ENCODE peak calls at places on chromosome 13, in ten cellular contexts. One of them, this sample, is unnamed. For H3K36me3, the result is how much of the 10 kb centered on the place peaks cover.

GRCh38 chr13:103140001-103140671 is 73.9 kb upstream of the SLC10A2 start:
- DNase-seq in left lung: no peak
- DNase-seq in pancreas: no peak
- DNase-seq in CD4-positive, alpha-beta memory T cell: no peak
- DNase-seq in neural progenitor cell: peak
- DNase-seq in endothelial cell of umbilical vein: no peak
- DNase-seq in ovary: no peak
- DNase-seq in right lobe of liver: no peak
- DNase-seq in mesendoderm: peak
- DNase-seq in suprapubic skin: no peak
- DNase-seq in this sample: no peak

GRCh38 chr13:102597029-102598015 is 536 bp downstream of the TPP2 start:
- DNase-seq in left lung: peak
- DNase-seq in pancreas: peak
- DNase-seq in CD4-positive, alpha-beta memory T cell: peak
- DNase-seq in neural progenitor cell: peak
- DNase-seq in endothelial cell of umbilical vein: peak
- DNase-seq in ovary: peak
- DNase-seq in right lobe of liver: peak
- DNase-seq in mesendoderm: peak
- DNase-seq in suprapubic skin: peak
- DNase-seq in this sample: peak

GRCh38 chr13:48647625-48648024 is 6.1 kb upstream of the CYSLTR2 start:
- DNase-seq in left lung: no peak
- DNase-seq in pancreas: no peak
- DNase-seq in CD4-positive, alpha-beta memory T cell: no peak
- DNase-seq in neural progenitor cell: no peak
- DNase-seq in endothelial cell of umbilical vein: no peak
- DNase-seq in ovary: no peak
- DNase-seq in right lobe of liver: no peak
- DNase-seq in mesendoderm: peak
- DNase-seq in suprapubic skin: no peak
- DNase-seq in this sample: no peak

GRCh38 chr13:30256713-30257432 is 50.5 kb downstream of the KATNAL1 start:
- DNase-seq in left lung: no peak
- DNase-seq in pancreas: no peak
- DNase-seq in CD4-positive, alpha-beta memory T cell: no peak
- DNase-seq in neural progenitor cell: no peak
- DNase-seq in endothelial cell of umbilical vein: no peak
- DNase-seq in ovary: no peak
- DNase-seq in right lobe of liver: no peak
- DNase-seq in mesendoderm: peak
- DNase-seq in suprapubic skin: no peak
- DNase-seq in this sample: no peak

GRCh38 chr13:97359181-97360057 is 74.5 kb upstream of the RAP2A start:
- DNase-seq in left lung: no peak
- DNase-seq in pancreas: no peak
- DNase-seq in CD4-positive, alpha-beta memory T cell: peak
- DNase-seq in neural progenitor cell: peak
- DNase-seq in endothelial cell of umbilical vein: peak
- DNase-seq in ovary: no peak
- DNase-seq in right lobe of liver: no peak
- DNase-seq in mesendoderm: peak
- DNase-seq in suprapubic skin: no peak
- DNase-seq in this sample: peak

GRCh38 chr13:106357198-106357597 is 178.3 kb downstream of the EFNB2 start:
- DNase-seq in left lung: no peak
- DNase-seq in pancreas: no peak
- DNase-seq in CD4-positive, alpha-beta memory T cell: no peak
- DNase-seq in neural progenitor cell: peak
- DNase-seq in endothelial cell of umbilical vein: peak
- DNase-seq in ovary: no peak
- DNase-seq in right lobe of liver: no peak
- DNase-seq in mesendoderm: no peak
- DNase-seq in suprapubic skin: no peak
- DNase-seq in this sample: no peak

GRCh38 chr13:112743451-112744305 is 53.8 kb downstream of the ATP11A start:
- DNase-seq in left lung: no peak
- DNase-seq in pancreas: no peak
- DNase-seq in CD4-positive, alpha-beta memory T cell: no peak
- DNase-seq in neural progenitor cell: no peak
- DNase-seq in endothelial cell of umbilical vein: no peak
- DNase-seq in ovary: no peak
- DNase-seq in right lobe of liver: no peak
- DNase-seq in mesendoderm: no peak
- DNase-seq in suprapubic skin: no peak
- DNase-seq in this sample: no peak

GRCh38 chr13:68808456-68808855 is 1299.2 kb upstream of the ATXN8OS start:
- DNase-seq in left lung: no peak
- DNase-seq in pancreas: no peak
- DNase-seq in CD4-positive, alpha-beta memory T cell: no peak
- DNase-seq in neural progenitor cell: no peak
- DNase-seq in endothelial cell of umbilical vein: no peak
- DNase-seq in ovary: no peak
- DNase-seq in right lobe of liver: no peak
- DNase-seq in mesendoderm: no peak
- DNase-seq in suprapubic skin: no peak
- DNase-seq in this sample: no peak

GRCh38 chr13:98691360-98691759 is 61.1 kb downstream of the SLC15A1 start:
- DNase-seq in left lung: no peak
- DNase-seq in pancreas: no peak
- DNase-seq in CD4-positive, alpha-beta memory T cell: no peak
- DNase-seq in neural progenitor cell: no peak
- DNase-seq in endothelial cell of umbilical vein: no peak
- DNase-seq in ovary: no peak
- DNase-seq in right lobe of liver: no peak
- DNase-seq in mesendoderm: no peak
- DNase-seq in suprapubic skin: no peak
- DNase-seq in this sample: no peak

GRCh38 chr13:24625324-24625723 is 54.9 kb upstream of the ATP12A start:
- DNase-seq in left lung: no peak
- DNase-seq in pancreas: no peak
- DNase-seq in CD4-positive, alpha-beta memory T cell: no peak
- DNase-seq in neural progenitor cell: no peak
- DNase-seq in endothelial cell of umbilical vein: no peak
- DNase-seq in ovary: no peak
- DNase-seq in right lobe of liver: no peak
- DNase-seq in mesendoderm: no peak
- DNase-seq in suprapubic skin: no peak
- DNase-seq in this sample: no peak

GRCh38 chr13:105804561-105805190 is 730.8 kb downstream of the EFNB2 start:
- DNase-seq in left lung: no peak
- DNase-seq in pancreas: no peak
- DNase-seq in CD4-positive, alpha-beta memory T cell: no peak
- DNase-seq in neural progenitor cell: no peak
- DNase-seq in endothelial cell of umbilical vein: no peak
- DNase-seq in ovary: no peak
- DNase-seq in right lobe of liver: no peak
- DNase-seq in mesendoderm: no peak
- DNase-seq in suprapubic skin: no peak
- DNase-seq in this sample: no peak

GRCh38 chr13:94009696-94010095 is 469.8 kb downstream of the DCT start:
- DNase-seq in left lung: no peak
- DNase-seq in pancreas: no peak
- DNase-seq in CD4-positive, alpha-beta memory T cell: no peak
- DNase-seq in neural progenitor cell: no peak
- DNase-seq in endothelial cell of umbilical vein: no peak
- DNase-seq in ovary: no peak
- DNase-seq in right lobe of liver: no peak
- DNase-seq in mesendoderm: no peak
- DNase-seq in suprapubic skin: no peak
- DNase-seq in this sample: no peak

GRCh38 chr13:112748947-112749346 is 59.1 kb downstream of the ATP11A start:
- DNase-seq in left lung: no peak
- DNase-seq in pancreas: no peak
- DNase-seq in CD4-positive, alpha-beta memory T cell: no peak
- DNase-seq in neural progenitor cell: no peak
- DNase-seq in endothelial cell of umbilical vein: no peak
- DNase-seq in ovary: no peak
- DNase-seq in right lobe of liver: no peak
- DNase-seq in mesendoderm: no peak
- DNase-seq in suprapubic skin: no peak
- DNase-seq in this sample: no peak

GRCh38 chr13:52968074-52968700 is 60.4 kb upstream of the OLFM4 start:
- DNase-seq in left lung: peak
- DNase-seq in pancreas: peak
- DNase-seq in CD4-positive, alpha-beta memory T cell: peak
- DNase-seq in neural progenitor cell: peak
- DNase-seq in endothelial cell of umbilical vein: peak
- DNase-seq in ovary: peak
- DNase-seq in right lobe of liver: peak
- DNase-seq in mesendoderm: peak
- DNase-seq in suprapubic skin: peak
- DNase-seq in this sample: peak

GRCh38 chr13:100454876-100455275 is 133.7 kb downstream of the GGACT start:
- DNase-seq in left lung: no peak
- DNase-seq in pancreas: no peak
- DNase-seq in CD4-positive, alpha-beta memory T cell: no peak
- DNase-seq in neural progenitor cell: no peak
- DNase-seq in endothelial cell of umbilical vein: peak
- DNase-seq in ovary: no peak
- DNase-seq in right lobe of liver: no peak
- DNase-seq in mesendoderm: peak
- DNase-seq in suprapubic skin: no peak
- DNase-seq in this sample: peak

GRCh38 chr13:72808917-72809500 is 27.1 kb downstream of the PIBF1 start:
- DNase-seq in left lung: no peak
- DNase-seq in pancreas: no peak
- DNase-seq in CD4-positive, alpha-beta memory T cell: peak
- DNase-seq in neural progenitor cell: peak
- DNase-seq in endothelial cell of umbilical vein: peak
- DNase-seq in ovary: no peak
- DNase-seq in right lobe of liver: no peak
- DNase-seq in mesendoderm: peak
- DNase-seq in suprapubic skin: no peak
- DNase-seq in this sample: peak
- H3K27ac ChIP-seq in left lung: no peak
- H3K27ac ChIP-seq in pancreas: no peak
- H3K27ac ChIP-seq in CD4-positive, alpha-beta memory T cell: no peak
- H3K27ac ChIP-seq in neural progenitor cell: no peak
- H3K27ac ChIP-seq in endothelial cell of umbilical vein: no peak
- H3K27ac ChIP-seq in ovary: no peak
- H3K27ac ChIP-seq in right lobe of liver: no peak
- H3K27ac ChIP-seq in mesendoderm: no peak
- H3K27ac ChIP-seq in suprapubic skin: no peak
- H3K27ac ChIP-seq in this sample: no peak

DNA sequence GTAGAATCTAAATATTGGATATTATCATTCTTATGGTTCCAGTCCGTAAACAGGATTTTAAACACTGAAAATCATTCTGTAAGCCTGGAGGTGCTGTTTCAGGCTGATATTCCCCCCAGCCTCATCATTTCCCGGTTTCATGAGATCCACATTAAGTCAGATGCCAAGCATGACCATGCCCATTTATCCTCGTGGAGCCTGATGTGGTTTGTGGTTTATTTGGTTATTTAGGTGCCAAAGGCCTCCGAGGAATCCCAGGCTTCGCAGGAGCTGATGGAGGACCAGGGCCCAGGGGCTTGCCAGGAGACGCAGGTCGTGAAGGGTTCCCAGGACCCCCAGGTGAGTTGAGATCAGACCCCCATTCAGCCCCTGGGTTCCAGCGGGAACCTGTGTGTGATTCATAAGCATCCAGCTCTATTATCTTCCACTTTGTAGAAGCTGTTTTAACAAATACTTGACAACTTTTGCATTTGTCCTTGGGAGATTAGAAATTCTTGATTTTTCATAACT is 92.5 kb downstream of the RAB20 start:
- DNase-seq in left lung: no peak
- DNase-seq in pancreas: no peak
- DNase-seq in CD4-positive, alpha-beta memory T cell: no peak
- DNase-seq in neural progenitor cell: no peak
- DNase-seq in endothelial cell of umbilical vein: no peak
- DNase-seq in ovary: no peak
- DNase-seq in right lobe of liver: no peak
- DNase-seq in mesendoderm: no peak
- DNase-seq in suprapubic skin: no peak
- DNase-seq in this sample: no peak
- H3K36me3 ChIP-seq in left lung: half or more
- H3K36me3 ChIP-seq in pancreas: under half
- H3K36me3 ChIP-seq in CD4-positive, alpha-beta memory T cell: under half
- H3K36me3 ChIP-seq in neural progenitor cell: under half
- H3K36me3 ChIP-seq in endothelial cell of umbilical vein: under half
- H3K36me3 ChIP-seq in ovary: under half
- H3K36me3 ChIP-seq in right lobe of liver: under half
- H3K36me3 ChIP-seq in mesendoderm: under half
- H3K36me3 ChIP-seq in suprapubic skin: under half
- H3K36me3 ChIP-seq in this sample: under half

GRCh38 chr13:75129331-75129730 is 352.6 kb downstream of the TBC1D4 start:
- DNase-seq in left lung: no peak
- DNase-seq in pancreas: no peak
- DNase-seq in CD4-positive, alpha-beta memory T cell: no peak
- DNase-seq in neural progenitor cell: no peak
- DNase-seq in endothelial cell of umbilical vein: no peak
- DNase-seq in ovary: no peak
- DNase-seq in right lobe of liver: no peak
- DNase-seq in mesendoderm: no peak
- DNase-seq in suprapubic skin: no peak
- DNase-seq in this sample: no peak
- H3K4me3 ChIP-seq in left lung: no peak
- H3K4me3 ChIP-seq in pancreas: no peak
- H3K4me3 ChIP-seq in CD4-positive, alpha-beta memory T cell: no peak
- H3K4me3 ChIP-seq in neural progenitor cell: no peak
- H3K4me3 ChIP-seq in endothelial cell of umbilical vein: no peak
- H3K4me3 ChIP-seq in ovary: no peak
- H3K4me3 ChIP-seq in right lobe of liver: no peak
- H3K4me3 ChIP-seq in mesendoderm: no peak
- H3K4me3 ChIP-seq in suprapubic skin: no peak
- H3K4me3 ChIP-seq in this sample: no peak

GRCh38 chr13:65914707-65915106 is 1315.4 kb downstream of the PCDH9 start:
- DNase-seq in left lung: no peak
- DNase-seq in pancreas: no peak
- DNase-seq in CD4-positive, alpha-beta memory T cell: no peak
- DNase-seq in neural progenitor cell: no peak
- DNase-seq in endothelial cell of umbilical vein: peak
- DNase-seq in ovary: no peak
- DNase-seq in right lobe of liver: no peak
- DNase-seq in mesendoderm: no peak
- DNase-seq in suprapubic skin: no peak
- DNase-seq in this sample: no peak

GRCh38 chr13:65909501-65909900 is 1320.6 kb downstream of the PCDH9 start:
- DNase-seq in left lung: no peak
- DNase-seq in pancreas: no peak
- DNase-seq in CD4-positive, alpha-beta memory T cell: no peak
- DNase-seq in neural progenitor cell: no peak
- DNase-seq in endothelial cell of umbilical vein: no peak
- DNase-seq in ovary: no peak
- DNase-seq in right lobe of liver: no peak
- DNase-seq in mesendoderm: no peak
- DNase-seq in suprapubic skin: no peak
- DNase-seq in this sample: no peak

GRCh38 chr13:65913173-65913572 is 1317.0 kb downstream of the PCDH9 start:
- DNase-seq in left lung: no peak
- DNase-seq in pancreas: no peak
- DNase-seq in CD4-positive, alpha-beta memory T cell: no peak
- DNase-seq in neural progenitor cell: no peak
- DNase-seq in endothelial cell of umbilical vein: peak
- DNase-seq in ovary: no peak
- DNase-seq in right lobe of liver: no peak
- DNase-seq in mesendoderm: no peak
- DNase-seq in suprapubic skin: no peak
- DNase-seq in this sample: no peak

GRCh38 chr13:65911546-65912193 is 1318.5 kb downstream of the PCDH9 start:
- DNase-seq in left lung: no peak
- DNase-seq in pancreas: no peak
- DNase-seq in CD4-positive, alpha-beta memory T cell: no peak
- DNase-seq in neural progenitor cell: no peak
- DNase-seq in endothelial cell of umbilical vein: peak
- DNase-seq in ovary: no peak
- DNase-seq in right lobe of liver: no peak
- DNase-seq in mesendoderm: no peak
- DNase-seq in suprapubic skin: no peak
- DNase-seq in this sample: no peak

GRCh38 chr13:65912516-65912915 is 1317.6 kb downstream of the PCDH9 start:
- DNase-seq in left lung: no peak
- DNase-seq in pancreas: no peak
- DNase-seq in CD4-positive, alpha-beta memory T cell: no peak
- DNase-seq in neural progenitor cell: no peak
- DNase-seq in endothelial cell of umbilical vein: peak
- DNase-seq in ovary: no peak
- DNase-seq in right lobe of liver: no peak
- DNase-seq in mesendoderm: no peak
- DNase-seq in suprapubic skin: no peak
- DNase-seq in this sample: no peak
- H3K27ac ChIP-seq in left lung: no peak
- H3K27ac ChIP-seq in pancreas: no peak
- H3K27ac ChIP-seq in CD4-positive, alpha-beta memory T cell: no peak
- H3K27ac ChIP-seq in neural progenitor cell: no peak
- H3K27ac ChIP-seq in endothelial cell of umbilical vein: peak
- H3K27ac ChIP-seq in ovary: no peak
- H3K27ac ChIP-seq in right lobe of liver: no peak
- H3K27ac ChIP-seq in mesendoderm: no peak
- H3K27ac ChIP-seq in suprapubic skin: no peak
- H3K27ac ChIP-seq in this sample: no peak